ENCODE peak calls at places on chromosomes 3 and 15, in six cellular contexts. One of them, this sample, is unnamed.
A peak's percentile ranks its signal among the peaks of the same experiment; 100 is the strongest.

GRCh38 chr3:189841474-189842205 is 210.5 kb downstream of the TP63 start:
- DNase-seq in activated T-cell treated with anti-CD3 and anti-CD28 coated beads, Interleukin-2, amount 50 U/mL, for 72 hours: peak; percentile 21
- DNase-seq in heart left ventricle: no peak
- DNase-seq in head of caudate nucleus: no peak
- DNase-seq in GM12891: no peak
- DNase-seq in stimulated activated CD8-positive, alpha-beta memory T cell treated with anti-CD3 and anti-CD28 coated beads, Interleukin-7, amount 100 ng/mL, for 4 hours: no peak
- DNase-seq in this sample: peak; percentile 47

GRCh38 chr3:154139996-154140436 is 18.8 kb downstream of the ARHGEF26 start:
- DNase-seq in activated T-cell treated with anti-CD3 and anti-CD28 coated beads, Interleukin-2, amount 50 U/mL, for 72 hours: no peak
- DNase-seq in heart left ventricle: no peak
- DNase-seq in head of caudate nucleus: no peak
- DNase-seq in GM12891: no peak
- DNase-seq in stimulated activated CD8-positive, alpha-beta memory T cell treated with anti-CD3 and anti-CD28 coated beads, Interleukin-7, amount 100 ng/mL, for 4 hours: no peak
- DNase-seq in this sample: no peak

GRCh38 chr15:75366163-75366562 is 2.2 kb downstream of the MAN2C1 start:
- DNase-seq in activated T-cell treated with anti-CD3 and anti-CD28 coated beads, Interleukin-2, amount 50 U/mL, for 72 hours: no peak
- DNase-seq in heart left ventricle: no peak
- DNase-seq in head of caudate nucleus: no peak
- DNase-seq in GM12891: no peak
- DNase-seq in stimulated activated CD8-positive, alpha-beta memory T cell treated with anti-CD3 and anti-CD28 coated beads, Interleukin-7, amount 100 ng/mL, for 4 hours: no peak
- DNase-seq in this sample: no peak

GRCh38 chr3:120198305-120198878 is 86.6 kb downstream of the GPR156 start:
- DNase-seq in activated T-cell treated with anti-CD3 and anti-CD28 coated beads, Interleukin-2, amount 50 U/mL, for 72 hours: no peak
- DNase-seq in heart left ventricle: no peak
- DNase-seq in head of caudate nucleus: peak; percentile 11
- DNase-seq in GM12891: no peak
- DNase-seq in stimulated activated CD8-positive, alpha-beta memory T cell treated with anti-CD3 and anti-CD28 coated beads, Interleukin-7, amount 100 ng/mL, for 4 hours: no peak
- DNase-seq in this sample: no peak

GRCh38 chr3:134898315-134898714 is 103.3 kb downstream of the EPHB1 start:
- DNase-seq in activated T-cell treated with anti-CD3 and anti-CD28 coated beads, Interleukin-2, amount 50 U/mL, for 72 hours: no peak
- DNase-seq in heart left ventricle: no peak
- DNase-seq in head of caudate nucleus: no peak
- DNase-seq in GM12891: no peak
- DNase-seq in stimulated activated CD8-positive, alpha-beta memory T cell treated with anti-CD3 and anti-CD28 coated beads, Interleukin-7, amount 100 ng/mL, for 4 hours: no peak
- DNase-seq in this sample: no peak

GRCh38 chr3:182792901-182793662 is at the start of gene ATP11B:
- DNase-seq in activated T-cell treated with anti-CD3 and anti-CD28 coated beads, Interleukin-2, amount 50 U/mL, for 72 hours: peak; percentile 86
- DNase-seq in heart left ventricle: peak; percentile 90
- DNase-seq in head of caudate nucleus: peak; percentile 84
- DNase-seq in GM12891: peak; percentile 69
- DNase-seq in stimulated activated CD8-positive, alpha-beta memory T cell treated with anti-CD3 and anti-CD28 coated beads, Interleukin-7, amount 100 ng/mL, for 4 hours: peak; percentile 53
- DNase-seq in this sample: no peak

GRCh38 chr15:69391046-69391757 is 22.9 kb upstream of the KIF23 start:
- DNase-seq in activated T-cell treated with anti-CD3 and anti-CD28 coated beads, Interleukin-2, amount 50 U/mL, for 72 hours: no peak
- DNase-seq in heart left ventricle: no peak
- DNase-seq in head of caudate nucleus: no peak
- DNase-seq in GM12891: no peak
- DNase-seq in stimulated activated CD8-positive, alpha-beta memory T cell treated with anti-CD3 and anti-CD28 coated beads, Interleukin-7, amount 100 ng/mL, for 4 hours: no peak
- DNase-seq in this sample: no peak

GRCh38 chr3:10561942-10562565 is 56.7 kb upstream of the ATP2B2 start:
- DNase-seq in activated T-cell treated with anti-CD3 and anti-CD28 coated beads, Interleukin-2, amount 50 U/mL, for 72 hours: no peak
- DNase-seq in heart left ventricle: no peak
- DNase-seq in head of caudate nucleus: no peak
- DNase-seq in GM12891: no peak
- DNase-seq in stimulated activated CD8-positive, alpha-beta memory T cell treated with anti-CD3 and anti-CD28 coated beads, Interleukin-7, amount 100 ng/mL, for 4 hours: no peak
- DNase-seq in this sample: no peak

GRCh38 chr3:155426524-155427230 is 133.2 kb upstream of the STRIT1 start:
- DNase-seq in activated T-cell treated with anti-CD3 and anti-CD28 coated beads, Interleukin-2, amount 50 U/mL, for 72 hours: no peak
- DNase-seq in heart left ventricle: no peak
- DNase-seq in head of caudate nucleus: no peak
- DNase-seq in GM12891: no peak
- DNase-seq in stimulated activated CD8-positive, alpha-beta memory T cell treated with anti-CD3 and anti-CD28 coated beads, Interleukin-7, amount 100 ng/mL, for 4 hours: no peak
- DNase-seq in this sample: no peak

GRCh38 chr3:51953445-51953844 is 1.7 kb upstream of the GPR62 start:
- DNase-seq in activated T-cell treated with anti-CD3 and anti-CD28 coated beads, Interleukin-2, amount 50 U/mL, for 72 hours: no peak
- DNase-seq in heart left ventricle: peak; percentile 11
- DNase-seq in head of caudate nucleus: no peak
- DNase-seq in GM12891: no peak
- DNase-seq in stimulated activated CD8-positive, alpha-beta memory T cell treated with anti-CD3 and anti-CD28 coated beads, Interleukin-7, amount 100 ng/mL, for 4 hours: no peak
- DNase-seq in this sample: peak; percentile 40

GRCh38 chr3:158105124-158105709 is 1.0 kb downstream of the SHOX2 start:
- DNase-seq in activated T-cell treated with anti-CD3 and anti-CD28 coated beads, Interleukin-2, amount 50 U/mL, for 72 hours: no peak
- DNase-seq in heart left ventricle: no peak
- DNase-seq in head of caudate nucleus: no peak
- DNase-seq in GM12891: no peak
- DNase-seq in stimulated activated CD8-positive, alpha-beta memory T cell treated with anti-CD3 and anti-CD28 coated beads, Interleukin-7, amount 100 ng/mL, for 4 hours: no peak
- DNase-seq in this sample: no peak

GRCh38 chr3:42503251-42503924 is 945 bp downstream of the VIPR1 start:
- DNase-seq in activated T-cell treated with anti-CD3 and anti-CD28 coated beads, Interleukin-2, amount 50 U/mL, for 72 hours: no peak
- DNase-seq in heart left ventricle: no peak
- DNase-seq in head of caudate nucleus: no peak
- DNase-seq in GM12891: no peak
- DNase-seq in stimulated activated CD8-positive, alpha-beta memory T cell treated with anti-CD3 and anti-CD28 coated beads, Interleukin-7, amount 100 ng/mL, for 4 hours: no peak
- DNase-seq in this sample: no peak

GRCh38 chr3:76527773-76528172 is 512.1 kb upstream of the ROBO2 start:
- DNase-seq in activated T-cell treated with anti-CD3 and anti-CD28 coated beads, Interleukin-2, amount 50 U/mL, for 72 hours: no peak
- DNase-seq in heart left ventricle: no peak
- DNase-seq in head of caudate nucleus: no peak
- DNase-seq in GM12891: no peak
- DNase-seq in stimulated activated CD8-positive, alpha-beta memory T cell treated with anti-CD3 and anti-CD28 coated beads, Interleukin-7, amount 100 ng/mL, for 4 hours: no peak
- DNase-seq in this sample: no peak

GRCh38 chr3:71069797-71070196 is 513.7 kb downstream of the FOXP1 start:
- DNase-seq in activated T-cell treated with anti-CD3 and anti-CD28 coated beads, Interleukin-2, amount 50 U/mL, for 72 hours: peak; percentile 71
- DNase-seq in heart left ventricle: no peak
- DNase-seq in head of caudate nucleus: peak; percentile 75
- DNase-seq in GM12891: no peak
- DNase-seq in stimulated activated CD8-positive, alpha-beta memory T cell treated with anti-CD3 and anti-CD28 coated beads, Interleukin-7, amount 100 ng/mL, for 4 hours: peak; percentile 68
- DNase-seq in this sample: no peak

GRCh38 chr3:49158792-49159191 is 7.3 kb downstream of the CCDC71 start:
- DNase-seq in activated T-cell treated with anti-CD3 and anti-CD28 coated beads, Interleukin-2, amount 50 U/mL, for 72 hours: no peak
- DNase-seq in heart left ventricle: no peak
- DNase-seq in head of caudate nucleus: no peak
- DNase-seq in GM12891: no peak
- DNase-seq in stimulated activated CD8-positive, alpha-beta memory T cell treated with anti-CD3 and anti-CD28 coated beads, Interleukin-7, amount 100 ng/mL, for 4 hours: no peak
- DNase-seq in this sample: no peak

GRCh38 chr3:156050918-156051317 is 69.5 kb upstream of the KCNAB1 start:
- DNase-seq in activated T-cell treated with anti-CD3 and anti-CD28 coated beads, Interleukin-2, amount 50 U/mL, for 72 hours: no peak
- DNase-seq in heart left ventricle: no peak
- DNase-seq in head of caudate nucleus: no peak
- DNase-seq in GM12891: no peak
- DNase-seq in stimulated activated CD8-positive, alpha-beta memory T cell treated with anti-CD3 and anti-CD28 coated beads, Interleukin-7, amount 100 ng/mL, for 4 hours: no peak
- DNase-seq in this sample: no peak

GRCh38 chr3:39065197-39065596 is 13.4 kb downstream of the WDR48 start:
- DNase-seq in activated T-cell treated with anti-CD3 and anti-CD28 coated beads, Interleukin-2, amount 50 U/mL, for 72 hours: no peak
- DNase-seq in heart left ventricle: no peak
- DNase-seq in head of caudate nucleus: peak; percentile 17
- DNase-seq in GM12891: no peak
- DNase-seq in stimulated activated CD8-positive, alpha-beta memory T cell treated with anti-CD3 and anti-CD28 coated beads, Interleukin-7, amount 100 ng/mL, for 4 hours: no peak
- DNase-seq in this sample: no peak

GRCh38 chr3:18809640-18810305 is 338.5 kb upstream of the KCNH8 start:
- DNase-seq in activated T-cell treated with anti-CD3 and anti-CD28 coated beads, Interleukin-2, amount 50 U/mL, for 72 hours: no peak
- DNase-seq in heart left ventricle: no peak
- DNase-seq in head of caudate nucleus: no peak
- DNase-seq in GM12891: no peak
- DNase-seq in stimulated activated CD8-positive, alpha-beta memory T cell treated with anti-CD3 and anti-CD28 coated beads, Interleukin-7, amount 100 ng/mL, for 4 hours: no peak
- DNase-seq in this sample: no peak

GRCh38 chr3:34382859-34383258 is 584.4 kb downstream of the PDCD6IP start:
- DNase-seq in activated T-cell treated with anti-CD3 and anti-CD28 coated beads, Interleukin-2, amount 50 U/mL, for 72 hours: no peak
- DNase-seq in heart left ventricle: no peak
- DNase-seq in head of caudate nucleus: no peak
- DNase-seq in GM12891: no peak
- DNase-seq in stimulated activated CD8-positive, alpha-beta memory T cell treated with anti-CD3 and anti-CD28 coated beads, Interleukin-7, amount 100 ng/mL, for 4 hours: no peak
- DNase-seq in this sample: no peak

GRCh38 chr15:66679657-66680108 is 22.4 kb upstream of the SMAD6 start:
- DNase-seq in activated T-cell treated with anti-CD3 and anti-CD28 coated beads, Interleukin-2, amount 50 U/mL, for 72 hours: no peak
- DNase-seq in heart left ventricle: no peak
- DNase-seq in head of caudate nucleus: no peak
- DNase-seq in GM12891: no peak
- DNase-seq in stimulated activated CD8-positive, alpha-beta memory T cell treated with anti-CD3 and anti-CD28 coated beads, Interleukin-7, amount 100 ng/mL, for 4 hours: no peak
- DNase-seq in this sample: no peak

GRCh38 chr3:20798666-20799065 is 612.7 kb upstream of the SGO1 start:
- DNase-seq in activated T-cell treated with anti-CD3 and anti-CD28 coated beads, Interleukin-2, amount 50 U/mL, for 72 hours: no peak
- DNase-seq in heart left ventricle: no peak
- DNase-seq in head of caudate nucleus: no peak
- DNase-seq in GM12891: no peak
- DNase-seq in stimulated activated CD8-positive, alpha-beta memory T cell treated with anti-CD3 and anti-CD28 coated beads, Interleukin-7, amount 100 ng/mL, for 4 hours: no peak
- DNase-seq in this sample: no peak

GRCh38 chr15:50355612-50355905 is 561 bp upstream of the GABPB1 start:
- DNase-seq in activated T-cell treated with anti-CD3 and anti-CD28 coated beads, Interleukin-2, amount 50 U/mL, for 72 hours: no peak
- DNase-seq in heart left ventricle: no peak
- DNase-seq in head of caudate nucleus: no peak
- DNase-seq in GM12891: no peak
- DNase-seq in stimulated activated CD8-positive, alpha-beta memory T cell treated with anti-CD3 and anti-CD28 coated beads, Interleukin-7, amount 100 ng/mL, for 4 hours: no peak
- DNase-seq in this sample: no peak

This sample was measured in AG04449.